ENCODE peak calls at places on chromosome 4, in five cellular contexts. One of them, this sample, is unnamed.
A peak's percentile ranks its signal among the peaks of the same experiment; 100 is the strongest.

GRCh38 chr4:153154010-153154975 is 50.0 kb upstream of the TRIM2 start:
- DNase-seq in GM23338: no peak
- DNase-seq in EH: peak; percentile 68
- DNase-seq in activated CD4-positive, alpha-beta T cell treated with anti-CD3 and anti-CD28 coated beads for 36 hours: peak; percentile 42
- DNase-seq in left ventricle myocardium superior: no peak
- DNase-seq in this sample: peak; percentile 30

GRCh38 chr4:19857405-19857804 is 394.3 kb upstream of the SLIT2 start:
- DNase-seq in GM23338: no peak
- DNase-seq in EH: peak; percentile 29
- DNase-seq in activated CD4-positive, alpha-beta T cell treated with anti-CD3 and anti-CD28 coated beads for 36 hours: no peak
- DNase-seq in left ventricle myocardium superior: no peak
- DNase-seq in this sample: no peak

GRCh38 chr4:4720671-4721070 is 138.8 kb upstream of the MSX1 start:
- DNase-seq in GM23338: no peak
- DNase-seq in EH: no peak
- DNase-seq in activated CD4-positive, alpha-beta T cell treated with anti-CD3 and anti-CD28 coated beads for 36 hours: no peak
- DNase-seq in left ventricle myocardium superior: no peak
- DNase-seq in this sample: no peak

GRCh38 chr4:98614655-98615054 is 43.8 kb downstream of the TSPAN5 start:
- DNase-seq in GM23338: no peak
- DNase-seq in EH: peak; percentile 54
- DNase-seq in activated CD4-positive, alpha-beta T cell treated with anti-CD3 and anti-CD28 coated beads for 36 hours: no peak
- DNase-seq in left ventricle myocardium superior: no peak
- DNase-seq in this sample: no peak

GRCh38 chr4:129602447-129602846 is 506.5 kb downstream of the C4orf33 start:
- DNase-seq in GM23338: no peak
- DNase-seq in EH: no peak
- DNase-seq in activated CD4-positive, alpha-beta T cell treated with anti-CD3 and anti-CD28 coated beads for 36 hours: no peak
- DNase-seq in left ventricle myocardium superior: no peak
- DNase-seq in this sample: no peak

GRCh38 chr4:152138451-152138850 is 377.6 kb upstream of the GATB start:
- DNase-seq in GM23338: no peak
- DNase-seq in EH: no peak
- DNase-seq in activated CD4-positive, alpha-beta T cell treated with anti-CD3 and anti-CD28 coated beads for 36 hours: peak; percentile 41
- DNase-seq in left ventricle myocardium superior: no peak
- DNase-seq in this sample: no peak

GRCh38 chr4:164396439-164396838 is 357.5 kb upstream of the SMIM31 start:
- DNase-seq in GM23338: peak; percentile 14
- DNase-seq in EH: no peak
- DNase-seq in activated CD4-positive, alpha-beta T cell treated with anti-CD3 and anti-CD28 coated beads for 36 hours: no peak
- DNase-seq in left ventricle myocardium superior: no peak
- DNase-seq in this sample: no peak

GRCh38 chr4:72243641-72244040 is 211.8 kb downstream of the NPFFR2 start:
- DNase-seq in GM23338: no peak
- DNase-seq in EH: no peak
- DNase-seq in activated CD4-positive, alpha-beta T cell treated with anti-CD3 and anti-CD28 coated beads for 36 hours: no peak
- DNase-seq in left ventricle myocardium superior: no peak
- DNase-seq in this sample: no peak

GRCh38 chr4:10655968-10656367 is 28.6 kb downstream of the CLNK start:
- DNase-seq in GM23338: no peak
- DNase-seq in EH: peak; percentile 59
- DNase-seq in activated CD4-positive, alpha-beta T cell treated with anti-CD3 and anti-CD28 coated beads for 36 hours: no peak
- DNase-seq in left ventricle myocardium superior: no peak
- DNase-seq in this sample: peak; percentile 55

GRCh38 chr4:163331629-163332360 is 601 bp downstream of the NPY1R start:
- DNase-seq in GM23338: peak; percentile 68
- DNase-seq in EH: peak; percentile 16
- DNase-seq in activated CD4-positive, alpha-beta T cell treated with anti-CD3 and anti-CD28 coated beads for 36 hours: peak; percentile 23
- DNase-seq in left ventricle myocardium superior: peak; percentile 42
- DNase-seq in this sample: no peak

GRCh38 chr4:71857713-71858451 is 74.0 kb upstream of the GC start:
- DNase-seq in GM23338: peak; percentile 91
- DNase-seq in EH: no peak
- DNase-seq in activated CD4-positive, alpha-beta T cell treated with anti-CD3 and anti-CD28 coated beads for 36 hours: no peak
- DNase-seq in left ventricle myocardium superior: no peak
- DNase-seq in this sample: no peak

GRCh38 chr4:107736037-107736436 is 16.0 kb upstream of the PAPSS1 start:
- DNase-seq in GM23338: no peak
- DNase-seq in EH: no peak
- DNase-seq in activated CD4-positive, alpha-beta T cell treated with anti-CD3 and anti-CD28 coated beads for 36 hours: no peak
- DNase-seq in left ventricle myocardium superior: no peak
- DNase-seq in this sample: no peak

GRCh38 chr4:125316781-125317525 is 2.2 kb downstream of the FAT4 start:
- DNase-seq in GM23338: peak; percentile 67
- DNase-seq in EH: peak; percentile 56
- DNase-seq in activated CD4-positive, alpha-beta T cell treated with anti-CD3 and anti-CD28 coated beads for 36 hours: peak; percentile 5
- DNase-seq in left ventricle myocardium superior: peak; percentile 56
- DNase-seq in this sample: peak; percentile 16

GRCh38 chr4:26048378-26048882 is 134.4 kb downstream of the SMIM20 start:
- DNase-seq in GM23338: no peak
- DNase-seq in EH: peak; percentile 94
- DNase-seq in activated CD4-positive, alpha-beta T cell treated with anti-CD3 and anti-CD28 coated beads for 36 hours: no peak
- DNase-seq in left ventricle myocardium superior: peak; percentile 66
- DNase-seq in this sample: peak; percentile 82

GRCh38 chr4:131644619-131645018 is 1504.5 kb upstream of the PCDH10 start:
- DNase-seq in GM23338: peak; percentile 79
- DNase-seq in EH: peak; percentile 1
- DNase-seq in activated CD4-positive, alpha-beta T cell treated with anti-CD3 and anti-CD28 coated beads for 36 hours: no peak
- DNase-seq in left ventricle myocardium superior: no peak
- DNase-seq in this sample: peak; percentile 35

GRCh38 chr4:2327579-2327978 is 65.7 kb upstream of the MXD4 start:
- DNase-seq in GM23338: no peak
- DNase-seq in EH: no peak
- DNase-seq in activated CD4-positive, alpha-beta T cell treated with anti-CD3 and anti-CD28 coated beads for 36 hours: no peak
- DNase-seq in left ventricle myocardium superior: no peak
- DNase-seq in this sample: no peak

GRCh38 chr4:182449186-182449880 is 206.1 kb downstream of the TENM3 start:
- DNase-seq in GM23338: peak; percentile 92
- DNase-seq in EH: no peak
- DNase-seq in activated CD4-positive, alpha-beta T cell treated with anti-CD3 and anti-CD28 coated beads for 36 hours: no peak
- DNase-seq in left ventricle myocardium superior: no peak
- DNase-seq in this sample: peak; percentile 18

GRCh38 chr4:107312366-107312765 is 276.3 kb upstream of the DKK2 start:
- DNase-seq in GM23338: no peak
- DNase-seq in EH: peak; percentile 49
- DNase-seq in activated CD4-positive, alpha-beta T cell treated with anti-CD3 and anti-CD28 coated beads for 36 hours: no peak
- DNase-seq in left ventricle myocardium superior: no peak
- DNase-seq in this sample: no peak

GRCh38 chr4:145307763-145308430 is 127.5 kb upstream of the OTUD4 start:
- DNase-seq in GM23338: no peak
- DNase-seq in EH: no peak
- DNase-seq in activated CD4-positive, alpha-beta T cell treated with anti-CD3 and anti-CD28 coated beads for 36 hours: no peak
- DNase-seq in left ventricle myocardium superior: no peak
- DNase-seq in this sample: no peak

GRCh38 chr4:38094419-38094818 is 134.2 kb downstream of the PTTG2 start:
- DNase-seq in GM23338: peak; percentile 38
- DNase-seq in EH: no peak
- DNase-seq in activated CD4-positive, alpha-beta T cell treated with anti-CD3 and anti-CD28 coated beads for 36 hours: no peak
- DNase-seq in left ventricle myocardium superior: no peak
- DNase-seq in this sample: no peak

GRCh38 chr4:166274136-166274761 is 401.2 kb downstream of the TLL1 start:
- DNase-seq in GM23338: no peak
- DNase-seq in EH: peak; percentile 23
- DNase-seq in activated CD4-positive, alpha-beta T cell treated with anti-CD3 and anti-CD28 coated beads for 36 hours: no peak
- DNase-seq in left ventricle myocardium superior: no peak
- DNase-seq in this sample: peak; percentile 1

GRCh38 chr4:83639849-83640493 is 104.1 kb downstream of the GPAT3 start:
- DNase-seq in GM23338: peak; percentile 83
- DNase-seq in EH: peak; percentile 77
- DNase-seq in activated CD4-positive, alpha-beta T cell treated with anti-CD3 and anti-CD28 coated beads for 36 hours: peak; percentile 65
- DNase-seq in left ventricle myocardium superior: no peak
- DNase-seq in this sample: peak; percentile 51

GRCh38 chr4:128924951-128925350 is 115.5 kb downstream of the JADE1 start:
- DNase-seq in GM23338: no peak
- DNase-seq in EH: peak; percentile 23
- DNase-seq in activated CD4-positive, alpha-beta T cell treated with anti-CD3 and anti-CD28 coated beads for 36 hours: no peak
- DNase-seq in left ventricle myocardium superior: no peak
- DNase-seq in this sample: no peak

GRCh38 chr4:57114973-57115372 is 4.8 kb upstream of the IGFBP7 start:
- DNase-seq in GM23338: no peak
- DNase-seq in EH: peak; percentile 86
- DNase-seq in activated CD4-positive, alpha-beta T cell treated with anti-CD3 and anti-CD28 coated beads for 36 hours: no peak
- DNase-seq in left ventricle myocardium superior: no peak
- DNase-seq in this sample: peak; percentile 83

This sample was measured in HCEC 1CT.